ENCODE peak calls at places on chromosomes 12 and 14, in six cellular contexts. L is astrocyte of the cerebellum, P is bronchial epithelial cell, B is choroid plexus epithelial cell, D is AG04450, M is A549. U is an unnamed sample.

GRCh38 chr12:63823040-63823439 is 21.5 kb upstream of the SRGAP1 start:
- DNase-seq in M (no peak), D (no peak), B (no peak), P (no peak), L (no peak), U (no peak)

GRCh38 chr14:45112886-45113772 is 21.2 kb downstream of the FKBP3 start:
- DNase-seq in M (peak), B (peak), L (no peak), D (no peak), P (peak), U (no peak)

GRCh38 chr12:99281277-99281676 is 366.3 kb upstream of the GARIN6 start:
- DNase-seq in P (no peak), L (peak), D (no peak), B (no peak), M (no peak), U (no peak)

GRCh38 chr14:93318927-93319326 is 13.9 kb downstream of the BTBD7 start:
- DNase-seq in L (no peak), M (no peak), D (no peak), B (peak), P (no peak), U (no peak)

GRCh38 chr12:130552483-130552996 is 163.6 kb downstream of the RIMBP2 start:
- DNase-seq in D (no peak), M (no peak), L (no peak), P (no peak), B (peak), U (no peak)

GRCh38 chr12:47577213-47577612 is 128.6 kb downstream of the RPAP3 start:
- DNase-seq in D (no peak), L (no peak), M (no peak), P (no peak), B (no peak), U (no peak)

GRCh38 chr14:71324767-71325272 is 417.6 kb downstream of the PCNX1 start:
- DNase-seq in D (no peak), B (peak), P (peak), M (no peak), L (no peak), U (no peak)

GRCh38 chr12:122230798-122231197 is 4.9 kb upstream of the DIABLO start:
- DNase-seq in L (no peak), M (no peak), B (no peak), D (no peak), P (no peak), U (no peak)

GRCh38 chr12:106527356-106527755 is 55.4 kb upstream of the RFX4 start:
- DNase-seq in B (peak), L (no peak), M (no peak), P (peak), D (no peak), U (no peak)

GRCh38 chr12:62813031-62813829 is 121.7 kb downstream of the PPM1H start:
- DNase-seq in M (peak), B (peak), D (peak), L (peak), P (peak), U (peak)

GRCh38 chr12:12376636-12377448 is 20.0 kb downstream of the BORCS5 start:
- DNase-seq in M (peak), B (peak), P (peak), L (peak), D (peak), U (peak)

GRCh38 chr14:105139831-105140239 is 28.7 kb downstream of the JAG2 start:
- DNase-seq in D (no peak), P (no peak), L (no peak), M (no peak), B (no peak), U (no peak)

GRCh38 chr12:57893460-57894353 is 47.2 kb upstream of the CTDSP2 start:
- DNase-seq in B (peak), P (peak), M (no peak), L (peak), D (peak), U (peak)

GRCh38 chr14:35046048-35046750 is at the start of gene FAM177A1:
- DNase-seq in D (peak), P (peak), B (peak), L (peak), M (peak), U (peak)

GRCh38 chr14:104216457-104216856 is 78.1 kb downstream of the KIF26A start:
- DNase-seq in P (no peak), M (no peak), L (no peak), D (no peak), B (no peak), U (no peak)

GRCh38 chr14:25007832-25008231 is 42.1 kb downstream of the STXBP6 start:
- DNase-seq in M (no peak), B (no peak), P (no peak), L (no peak), D (no peak), U (no peak)

GRCh38 chr14:66405158-66405557 is 81.0 kb upstream of the CCDC196 start:
- DNase-seq in D (no peak), M (no peak), B (peak), P (peak), L (no peak), U (no peak)

GRCh38 chr12:12072064-12072760 is 1.5 kb downstream of the BCL2L14 start:
- DNase-seq in P (no peak), B (no peak), L (no peak), D (no peak), M (no peak), U (no peak)

GRCh38 chr12:27539191-27539631 is 15.2 kb downstream of the PPFIBP1 start:
- DNase-seq in M (no peak), D (no peak), L (no peak), B (peak), P (no peak), U (no peak)

GRCh38 chr12:92600052-92600451 is 102.7 kb upstream of the PLEKHG7 start:
- DNase-seq in B (no peak), P (no peak), L (no peak), M (no peak), D (no peak), U (no peak)

GRCh38 chr14:99755068-99755405 is 38.2 kb upstream of the EML1 start:
- DNase-seq in D (no peak), B (no peak), M (no peak), L (no peak), P (no peak), U (no peak)

GRCh38 chr12:25089738-25090137 is 105.2 kb downstream of the DNAI7 start:
- DNase-seq in M (no peak), D (no peak), B (no peak), L (no peak), P (peak), U (no peak)

GRCh38 chr14:65482769-65483438 is 70.4 kb downstream of the FUT8 start:
- DNase-seq in P (no peak), M (no peak), B (peak), L (no peak), D (no peak), U (no peak)

GRCh38 chr14:93982684-93983007 is 6.3 kb upstream of the ASB2 start:
- DNase-seq in M (no peak), L (no peak), D (no peak), P (no peak), B (no peak), U (no peak)

GRCh38 chr14:23362200-23362599 is 2.8 kb downstream of the EFS start:
- DNase-seq in D (no peak), B (peak), L (peak), M (no peak), P (no peak), U (no peak)

GRCh38 chr14:22545842-22546721 is 42.9 kb downstream of the DAD1 start:
- DNase-seq in P (peak), L (peak), M (no peak), D (peak), B (peak), U (peak)

GRCh38 chr12:116318738-116319050 is 41.2 kb upstream of the MED13L start:
- DNase-seq in P (peak), L (no peak), M (no peak), B (no peak), D (no peak), U (no peak)

GRCh38 chr12:125245601-125246345 is 180.5 kb downstream of the AACS start:
- DNase-seq in D (no peak), B (no peak), L (no peak), M (no peak), P (no peak), U (no peak)

GRCh38 chr12:64679487-64679983 is 69.2 kb downstream of the RASSF3 start:
- DNase-seq in B (peak), L (peak), D (no peak), P (peak), M (peak), U (no peak)

GRCh38 chr12:81208193-81208946 is 130.5 kb downstream of the ACSS3 start:
- DNase-seq in D (no peak), B (peak), L (no peak), P (no peak), M (no peak), U (no peak)

GRCh38 chr12:3795800-3796133 is 42.9 kb upstream of the CRACR2A start:
- DNase-seq in M (no peak), P (no peak), D (no peak), L (no peak), B (no peak), U (no peak)

GRCh38 chr12:20370841-20371240 is 2.5 kb downstream of the PDE3A start:
- DNase-seq in L (no peak), P (no peak), M (no peak), D (no peak), B (no peak), U (no peak)
- H3K4me3 ChIP-seq in L (peak), P (no peak), M (peak), D (no peak), B (no peak), U (no peak)

GRCh38 chr12:79344855-79345840 is 345.6 kb downstream of the PAWR start:
- DNase-seq in B (peak), D (no peak), P (peak), M (peak), L (peak), U (peak)
- TF ChIP-seq CTCF in B (peak), D (peak), P (peak), M (peak), L (peak), U (peak)

GRCh38 chr14:31280871-31281220 is 73.3 kb upstream of the HECTD1 start:
- DNase-seq in L (no peak), P (no peak), M (no peak), B (no peak), D (no peak), U (no peak)
- H3K4me3 ChIP-seq in L (no peak), P (no peak), M (no peak), B (no peak), D (no peak), U (no peak)

GRCh38 chr12:132761911-132762583 is 415 bp upstream of the ANKLE2 start:
- DNase-seq in L (peak), P (peak), D (no peak), B (peak), M (peak), U (peak)
- TF ChIP-seq CTCF in L (no peak), P (peak), D (peak), B (peak), M (peak), U (no peak)

GRCh38 chr14:52706724-52707706 is at the start of gene PSMC6:
- DNase-seq in D (peak), B (peak), L (peak), P (peak), M (peak), U (peak)

GRCh38 chr14:52701223-52701622 is 5.8 kb upstream of the PSMC6 start:
- DNase-seq in D (no peak), L (no peak), B (peak), P (peak), M (no peak), U (no peak)

GRCh38 chr14:52703225-52703624 is 3.8 kb upstream of the PSMC6 start:
- DNase-seq in L (peak), D (peak), B (peak), P (peak), M (no peak), U (peak)

GRCh38 chr14:52703664-52704063 is 3.3 kb upstream of the PSMC6 start:
- DNase-seq in P (no peak), B (no peak), L (no peak), M (no peak), D (no peak), U (no peak)

DNA sequence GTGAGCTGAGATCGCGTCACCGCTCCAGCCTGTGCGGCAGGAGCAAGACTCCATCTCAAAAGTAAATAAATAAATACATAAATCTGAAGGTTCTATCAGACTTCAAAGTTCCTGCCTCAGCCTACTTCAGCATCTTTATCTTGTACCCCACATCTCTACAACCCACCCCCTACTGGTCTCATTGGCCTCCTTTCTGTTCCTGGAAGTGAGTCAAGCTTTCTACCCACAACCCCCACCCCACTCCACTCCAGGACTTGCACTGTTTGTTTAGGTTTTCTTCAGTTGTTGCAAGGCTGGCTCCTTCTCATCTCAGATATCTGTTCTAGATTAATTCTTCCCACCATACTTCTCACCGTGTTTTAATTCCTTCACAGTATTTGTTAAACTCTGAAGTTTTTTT is 714 bp upstream of the PSMC6 start:
- DNase-seq in L (no peak), D (no peak), P (peak), B (peak), M (no peak), U (no peak)
- H3K4me3 ChIP-seq in L (peak), D (peak), P (peak), B (peak), M (peak), U (peak)

GRCh38 chr14:31059152-31059924 is 33.2 kb upstream of the STRN3 start:
- DNase-seq in D (peak), B (peak), L (peak), P (peak), M (no peak), U (no peak)

GRCh38 chr14:31057701-31058364 is 31.7 kb upstream of the STRN3 start:
- DNase-seq in B (no peak), P (no peak), M (no peak), D (no peak), L (no peak), U (no peak)

GRCh38 chr14:31057035-31057434 is 30.9 kb upstream of the STRN3 start:
- DNase-seq in B (no peak), L (no peak), D (no peak), P (peak), M (no peak), U (no peak)

DNA sequence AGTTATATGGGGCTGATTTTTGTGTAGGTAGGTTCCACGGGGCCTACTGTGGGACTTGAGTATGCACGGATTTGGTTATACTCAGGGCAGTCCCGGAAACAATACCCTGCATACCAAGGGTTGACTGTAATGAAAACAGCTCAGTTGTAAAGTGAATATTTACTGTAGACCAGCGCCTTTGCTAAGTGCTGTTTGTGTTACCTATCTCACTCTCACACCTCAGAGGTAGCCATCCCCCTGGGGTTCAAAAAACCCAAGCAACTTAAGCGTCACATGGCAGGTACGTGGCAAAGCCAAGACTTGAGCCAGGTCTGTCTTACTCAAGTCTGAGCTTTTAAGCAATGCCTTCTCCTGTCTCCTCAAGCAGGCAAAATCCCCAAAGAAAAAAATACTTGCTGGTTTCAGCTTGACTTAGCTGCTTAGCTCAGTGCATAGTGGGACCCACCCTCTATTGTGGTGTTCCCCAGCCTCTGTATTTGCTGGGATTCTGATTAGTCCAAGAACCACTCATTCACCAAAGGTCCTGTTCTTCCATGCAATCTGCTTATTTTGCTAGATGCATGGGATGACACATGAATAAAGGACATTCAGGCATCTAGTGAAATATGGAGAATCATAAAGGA is 34.2 kb upstream of the STRN3 start:
- DNase-seq in D (no peak), B (no peak), P (peak), L (no peak), M (no peak), U (no peak)
- TF ChIP-seq CTCF in D (no peak), B (no peak), P (no peak), L (no peak), M (no peak), U (no peak)

U was measured in HFF-Myc.